ENCODE peak calls at places on chromosomes 1 and 21, in six cellular contexts. One of them, this sample, is unnamed. For H3K27me3, the result is how much of the 10 kb centered on the place peaks cover.

GRCh38 chr1:6882414-6882813 is 97.2 kb downstream of the CAMTA1 start:
- DNase-seq in ovary: no peak
- DNase-seq in Peyer's patch: no peak
- DNase-seq in H1: no peak
- DNase-seq in sigmoid colon: no peak
- DNase-seq in testis: no peak
- DNase-seq in this sample: no peak

GRCh38 chr1:27519341-27520258 is 29.6 kb upstream of the WASF2 start:
- DNase-seq in testis: peak
- DNase-seq in H1: no peak
- DNase-seq in sigmoid colon: no peak
- DNase-seq in Peyer's patch: peak
- DNase-seq in ovary: no peak
- DNase-seq in this sample: no peak

GRCh38 chr1:38964140-38964548 is 22.5 kb upstream of the RHBDL2 start:
- DNase-seq in sigmoid colon: no peak
- DNase-seq in ovary: no peak
- DNase-seq in testis: no peak
- DNase-seq in H1: no peak
- DNase-seq in Peyer's patch: no peak
- DNase-seq in this sample: no peak

GRCh38 chr1:222618880-222619321 is 1.0 kb downstream of the MIA3 start:
- DNase-seq in sigmoid colon: peak
- DNase-seq in Peyer's patch: peak
- DNase-seq in H1: peak
- DNase-seq in testis: peak
- DNase-seq in ovary: no peak
- DNase-seq in this sample: no peak

GRCh38 chr1:107648071-107648470 is 316.9 kb downstream of the VAV3 start:
- DNase-seq in Peyer's patch: no peak
- DNase-seq in H1: no peak
- DNase-seq in sigmoid colon: no peak
- DNase-seq in testis: no peak
- DNase-seq in ovary: no peak
- DNase-seq in this sample: no peak

GRCh38 chr1:170351368-170351946 is 180.5 kb upstream of the GORAB start:
- DNase-seq in sigmoid colon: no peak
- DNase-seq in H1: no peak
- DNase-seq in ovary: no peak
- DNase-seq in testis: no peak
- DNase-seq in Peyer's patch: no peak
- DNase-seq in this sample: no peak

GRCh38 chr1:221778535-221779142 is 36.8 kb upstream of the DUSP10 start:
- DNase-seq in testis: no peak
- DNase-seq in H1: no peak
- DNase-seq in ovary: no peak
- DNase-seq in sigmoid colon: no peak
- DNase-seq in Peyer's patch: peak
- DNase-seq in this sample: no peak

GRCh38 chr21:25960423-25960822 is 210.1 kb downstream of the APP start:
- DNase-seq in testis: no peak
- DNase-seq in Peyer's patch: no peak
- DNase-seq in H1: no peak
- DNase-seq in ovary: no peak
- DNase-seq in sigmoid colon: no peak
- DNase-seq in this sample: no peak

GRCh38 chr1:200409203-200409760 is 554 bp downstream of the ZNF281 start:
- DNase-seq in ovary: peak
- DNase-seq in Peyer's patch: peak
- DNase-seq in sigmoid colon: peak
- DNase-seq in testis: peak
- DNase-seq in H1: peak
- DNase-seq in this sample: peak

GRCh38 chr1:19647643-19648042 is 3.5 kb downstream of the NBL1 start:
- DNase-seq in Peyer's patch: no peak
- DNase-seq in testis: no peak
- DNase-seq in ovary: peak
- DNase-seq in sigmoid colon: no peak
- DNase-seq in H1: no peak
- DNase-seq in this sample: no peak

GRCh38 chr1:114861384-114861783 is 6.7 kb downstream of the SYCP1 start:
- DNase-seq in sigmoid colon: no peak
- DNase-seq in ovary: no peak
- DNase-seq in Peyer's patch: no peak
- DNase-seq in testis: no peak
- DNase-seq in H1: no peak
- DNase-seq in this sample: no peak
- H3K27me3 ChIP-seq in sigmoid colon: under half
- H3K27me3 ChIP-seq in ovary: under half
- H3K27me3 ChIP-seq in Peyer's patch: under half
- H3K27me3 ChIP-seq in testis: under half
- H3K27me3 ChIP-seq in H1: under half
- H3K27me3 ChIP-seq in this sample: under half

GRCh38 chr1:227947425-227947677 is 381 bp downstream of the WNT9A start:
- DNase-seq in testis: no peak
- DNase-seq in sigmoid colon: peak
- DNase-seq in ovary: no peak
- DNase-seq in Peyer's patch: peak
- DNase-seq in H1: no peak
- DNase-seq in this sample: no peak
- TF ChIP-seq POLR2A in testis: no peak
- TF ChIP-seq POLR2A in sigmoid colon: no peak
- TF ChIP-seq POLR2A in ovary: no peak
- TF ChIP-seq POLR2A in Peyer's patch: no peak
- TF ChIP-seq POLR2A in H1: no peak
- TF ChIP-seq POLR2A in this sample: no peak

GRCh38 chr1:90833497-90834087 is 116.5 kb upstream of the BARHL2 start:
- DNase-seq in ovary: no peak
- DNase-seq in H1: no peak
- DNase-seq in sigmoid colon: no peak
- DNase-seq in testis: no peak
- DNase-seq in Peyer's patch: no peak
- DNase-seq in this sample: no peak
- H3K27me3 ChIP-seq in ovary: under half
- H3K27me3 ChIP-seq in H1: half or more
- H3K27me3 ChIP-seq in sigmoid colon: half or more
- H3K27me3 ChIP-seq in testis: under half
- H3K27me3 ChIP-seq in Peyer's patch: under half
- H3K27me3 ChIP-seq in this sample: under half

GRCh38 chr1:112715264-112716053 is at the start of gene PPM1J:
- DNase-seq in testis: peak
- DNase-seq in sigmoid colon: peak
- DNase-seq in ovary: peak
- DNase-seq in H1: peak
- DNase-seq in Peyer's patch: peak
- DNase-seq in this sample: peak
- TF ChIP-seq POLR2A in testis: no peak
- TF ChIP-seq POLR2A in sigmoid colon: no peak
- TF ChIP-seq POLR2A in ovary: no peak
- TF ChIP-seq POLR2A in H1: no peak
- TF ChIP-seq POLR2A in Peyer's patch: no peak
- TF ChIP-seq POLR2A in this sample: peak

GRCh38 chr21:35833991-35834390 is 226.3 kb downstream of the SETD4 start:
- DNase-seq in Peyer's patch: no peak
- DNase-seq in testis: no peak
- DNase-seq in sigmoid colon: no peak
- DNase-seq in H1: no peak
- DNase-seq in ovary: no peak
- DNase-seq in this sample: no peak
- H3K27me3 ChIP-seq in Peyer's patch: under half
- H3K27me3 ChIP-seq in testis: under half
- H3K27me3 ChIP-seq in sigmoid colon: under half
- H3K27me3 ChIP-seq in H1: under half
- H3K27me3 ChIP-seq in ovary: under half
- H3K27me3 ChIP-seq in this sample: under half

GRCh38 chr1:65208577-65208976 is 60.6 kb downstream of the AK4 start:
- DNase-seq in H1: peak
- DNase-seq in testis: no peak
- DNase-seq in sigmoid colon: no peak
- DNase-seq in ovary: no peak
- DNase-seq in Peyer's patch: no peak
- DNase-seq in this sample: no peak
- TF ChIP-seq POLR2A in H1: no peak
- TF ChIP-seq POLR2A in testis: no peak
- TF ChIP-seq POLR2A in sigmoid colon: no peak
- TF ChIP-seq POLR2A in ovary: no peak
- TF ChIP-seq POLR2A in Peyer's patch: no peak
- TF ChIP-seq POLR2A in this sample: no peak

GRCh38 chr1:181486098-181486420 is 2.7 kb downstream of the CACNA1E start:
- DNase-seq in sigmoid colon: no peak
- DNase-seq in H1: no peak
- DNase-seq in testis: no peak
- DNase-seq in ovary: no peak
- DNase-seq in Peyer's patch: no peak
- DNase-seq in this sample: no peak
- H3K27me3 ChIP-seq in sigmoid colon: half or more
- H3K27me3 ChIP-seq in H1: half or more
- H3K27me3 ChIP-seq in testis: under half
- H3K27me3 ChIP-seq in ovary: under half
- H3K27me3 ChIP-seq in Peyer's patch: under half
- H3K27me3 ChIP-seq in this sample: under half

GRCh38 chr1:241240084-241240483 is 116.9 kb downstream of the RGS7 start:
- DNase-seq in ovary: no peak
- DNase-seq in H1: no peak
- DNase-seq in testis: no peak
- DNase-seq in Peyer's patch: no peak
- DNase-seq in sigmoid colon: no peak
- DNase-seq in this sample: no peak
- TF ChIP-seq POLR2A in ovary: no peak
- TF ChIP-seq POLR2A in H1: no peak
- TF ChIP-seq POLR2A in testis: no peak
- TF ChIP-seq POLR2A in Peyer's patch: no peak
- TF ChIP-seq POLR2A in sigmoid colon: no peak
- TF ChIP-seq POLR2A in this sample: no peak

DNA sequence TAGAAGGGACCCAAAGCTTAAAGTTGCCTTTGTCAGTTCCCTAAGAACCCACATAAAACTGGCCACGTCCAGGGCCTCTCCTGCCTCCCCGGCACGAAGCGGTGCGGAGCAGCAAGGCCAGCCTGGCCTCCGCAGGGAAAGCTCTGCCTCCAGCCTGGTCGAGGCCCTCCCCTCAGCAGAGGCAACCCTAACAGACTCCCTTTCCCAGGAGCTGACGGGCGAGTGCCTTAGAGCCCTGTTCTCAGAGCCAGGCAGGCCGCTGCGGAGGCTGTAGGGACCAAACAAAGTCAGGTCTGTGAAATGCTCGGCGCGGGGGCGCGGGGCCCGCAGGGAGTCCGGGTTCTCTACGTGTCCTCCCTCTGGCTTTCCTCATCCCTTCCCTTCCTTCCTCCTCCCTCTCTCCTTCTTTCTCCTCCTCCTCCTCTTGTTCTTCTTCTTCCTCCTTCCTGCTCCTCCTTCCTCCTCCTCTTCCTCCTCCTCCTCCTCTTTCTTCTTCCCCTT is 40.7 kb downstream of the RIPK4 start:
- DNase-seq in sigmoid colon: no peak
- DNase-seq in testis: no peak
- DNase-seq in H1: peak
- DNase-seq in Peyer's patch: no peak
- DNase-seq in ovary: no peak
- DNase-seq in this sample: no peak
- H3K27me3 ChIP-seq in sigmoid colon: under half
- H3K27me3 ChIP-seq in testis: under half
- H3K27me3 ChIP-seq in H1: under half
- H3K27me3 ChIP-seq in Peyer's patch: under half
- H3K27me3 ChIP-seq in ovary: under half
- H3K27me3 ChIP-seq in this sample: under half